ENCODE peak calls at places on chromosomes 6 and 20, in nine cellular contexts. P is Ammon's horn; X is CD8-positive, alpha-beta memory T cell; E is NCI-H2171 treated with DMSO at 0.1 percent for 48 hours; M is stimulated activated CD8-positive, alpha-beta memory T cell treated with anti-CD3 and anti-CD28 coated beads, Interleukin-15, amount 100 ng/mL, for 24 hours; Z is choroid plexus epithelial cell; I is dorsolateral prefrontal cortex; D is activated T-cell treated with anti-CD3 and anti-CD28 coated beads for 48 hours; N is stimulated activated CD4-positive, alpha-beta T cell treated with anti-CD3 and anti-CD28 coated beads, Interleukin-1b, Interleukin-23, amount 100 ng/mL, for 48 hours. L is an unnamed sample.

GRCh38 chr6:110053395-110054240 is 75.5 kb downstream of the GPR6 start:
- DNase-seq in D (no peak), E (peak), P (peak), N (no peak), M (no peak), I (no peak), Z (peak), X (no peak), L (peak)

GRCh38 chr6:127190552-127190951 is 72.1 kb downstream of the RSPO3 start:
- DNase-seq in M (no peak), X (no peak), N (no peak), E (peak), I (no peak), D (no peak), P (no peak), Z (peak), L (peak)

GRCh38 chr6:113375950-113376846 is 480.9 kb upstream of the MARCKS start:
- DNase-seq in E (no peak), P (no peak), D (no peak), Z (peak), M (no peak), I (no peak), X (no peak), N (no peak), L (no peak)

GRCh38 chr6:14149053-14149746 is 31.6 kb downstream of the CD83 start:
- DNase-seq in I (no peak), M (no peak), Z (no peak), D (no peak), X (no peak), P (no peak), N (no peak), E (peak), L (peak)

GRCh38 chr6:152642578-152643375 is 5.6 kb upstream of the SYNE1 start:
- DNase-seq in M (no peak), N (peak), P (peak), D (no peak), I (peak), Z (peak), E (peak), X (peak), L (peak)

GRCh38 chr20:51562027-51562333 is 19.5 kb upstream of the NFATC2 start:
- DNase-seq in X (no peak), N (no peak), E (no peak), Z (peak), I (no peak), M (no peak), D (no peak), P (no peak), L (no peak)

GRCh38 chr6:152089992-152090391 is 282.5 kb downstream of the ESR1 start:
- DNase-seq in P (no peak), D (no peak), N (no peak), X (no peak), E (no peak), I (no peak), M (no peak), Z (peak), L (no peak)

GRCh38 chr6:125194980-125195379 is 41.4 kb downstream of the TPD52L1 start:
- DNase-seq in X (no peak), N (no peak), P (no peak), E (no peak), D (no peak), M (no peak), I (no peak), Z (no peak), L (no peak)

GRCh38 chr6:137970368-137970767 is 103.3 kb downstream of the TNFAIP3 start:
- DNase-seq in N (peak), P (no peak), Z (no peak), E (no peak), D (peak), M (no peak), X (no peak), I (no peak), L (no peak)

GRCh38 chr20:50356962-50357782 is 153.0 kb upstream of the PTPN1 start:
- DNase-seq in X (no peak), E (no peak), Z (no peak), P (no peak), N (no peak), D (no peak), M (no peak), I (no peak), L (no peak)

GRCh38 chr20:24838551-24839530 is 110.2 kb upstream of the CST7 start:
- DNase-seq in Z (peak), P (peak), N (no peak), M (no peak), I (no peak), X (no peak), D (no peak), E (no peak), L (no peak)

GRCh38 chr6:55819811-55820210 is 55.6 kb downstream of the BMP5 start:
- DNase-seq in P (no peak), X (no peak), E (no peak), N (no peak), Z (peak), I (no peak), M (no peak), D (no peak), L (no peak)

GRCh38 chr20:1489764-1490436 is 1.3 kb downstream of the SIRPB2 start:
- DNase-seq in E (no peak), X (no peak), N (no peak), I (no peak), Z (no peak), D (no peak), M (no peak), P (no peak), L (peak)

GRCh38 chr20:41811456-41811855 is 193.3 kb upstream of the CHD6 start:
- DNase-seq in I (no peak), Z (no peak), N (no peak), E (no peak), M (no peak), P (no peak), X (no peak), D (no peak), L (no peak)

GRCh38 chr20:53399592-53400335 is 193.9 kb downstream of the ZNF217 start:
- DNase-seq in N (no peak), I (no peak), P (no peak), X (no peak), M (no peak), D (no peak), E (no peak), Z (no peak), L (no peak)

GRCh38 chr6:28368522-28368921 is 18.8 kb downstream of the ZKSCAN3 start:
- DNase-seq in P (no peak), Z (no peak), N (no peak), I (no peak), D (no peak), M (no peak), X (no peak), E (no peak), L (no peak)

GRCh38 chr6:109869398-109870165 is 108.5 kb upstream of the GPR6 start:
- DNase-seq in X (no peak), M (no peak), P (peak), I (peak), E (no peak), Z (peak), N (no peak), D (no peak), L (peak)

GRCh38 chr20:55174172-55174571 is 698.8 kb downstream of the DOK5 start:
- DNase-seq in P (no peak), M (no peak), E (no peak), I (no peak), X (no peak), N (no peak), D (no peak), Z (no peak), L (no peak)

GRCh38 chr20:5297280-5298004 is 19.3 kb downstream of the PROKR2 start:
- DNase-seq in D (no peak), N (no peak), P (no peak), I (no peak), M (no peak), X (no peak), Z (no peak), E (no peak), L (no peak)

GRCh38 chr20:9051508-9051907 is 17.4 kb upstream of the PLCB4 start:
- DNase-seq in X (no peak), P (no peak), M (no peak), E (no peak), D (no peak), N (no peak), I (no peak), Z (peak), L (no peak)

GRCh38 chr6:105014448-105014847 is 57.5 kb downstream of the LIN28B start:
- DNase-seq in Z (no peak), P (no peak), M (no peak), D (no peak), E (peak), N (no peak), X (no peak), I (no peak), L (no peak)

GRCh38 chr20:17059465-17059864 is 167.4 kb upstream of the PCSK2 start:
- DNase-seq in I (no peak), M (no peak), X (no peak), P (no peak), E (peak), D (no peak), N (no peak), Z (peak), L (no peak)

GRCh38 chr20:19885981-19886665 is 128.1 kb downstream of the RIN2 start:
- DNase-seq in X (no peak), P (peak), N (no peak), D (no peak), I (peak), Z (no peak), M (no peak), E (no peak), L (peak)

GRCh38 chr20:59559863-59560262 is 44.5 kb upstream of the PHACTR3 start:
- DNase-seq in Z (no peak), D (no peak), M (no peak), X (no peak), P (no peak), E (no peak), I (no peak), N (no peak), L (no peak)

GRCh38 chr20:23265226-23265625 is 85.4 kb upstream of the NXT1 start:
- DNase-seq in D (no peak), X (no peak), I (no peak), E (no peak), M (no peak), N (no peak), P (no peak), Z (peak), L (no peak)

GRCh38 chr6:87237804-87238203 is 82.4 kb downstream of the ZNF292 start:
- DNase-seq in X (no peak), E (peak), M (no peak), P (no peak), D (no peak), N (no peak), I (no peak), Z (peak), L (peak)

GRCh38 chr6:132270745-132271414 is 130.4 kb downstream of the MOXD1 start:
- DNase-seq in N (no peak), E (no peak), M (no peak), D (no peak), I (no peak), P (no peak), X (no peak), Z (no peak), L (no peak)

GRCh38 chr6:112061605-112062004 is 7.7 kb downstream of the CCN6 start:
- DNase-seq in D (no peak), X (no peak), E (no peak), I (no peak), Z (peak), P (no peak), N (no peak), M (no peak), L (no peak)

GRCh38 chr6:157233686-157234085 is 89.6 kb downstream of the TMEM242 start:
- DNase-seq in D (no peak), Z (no peak), E (no peak), M (no peak), N (no peak), P (no peak), X (no peak), I (peak), L (no peak)

GRCh38 chr6:17429381-17430061 is 36.1 kb downstream of the CAP2 start:
- DNase-seq in D (no peak), P (no peak), E (peak), I (no peak), N (no peak), X (no peak), Z (peak), M (no peak), L (no peak)

GRCh38 chr20:5031206-5031557 is 29.9 kb upstream of the SLC23A2 start:
- DNase-seq in E (no peak), M (no peak), N (no peak), Z (no peak), I (no peak), X (no peak), D (no peak), P (no peak), L (no peak)

GRCh38 chr6:90645634-90646033 is 58.8 kb upstream of the MAP3K7 start:
- DNase-seq in I (no peak), X (no peak), Z (no peak), M (no peak), N (no peak), D (no peak), P (no peak), E (no peak), L (no peak)

GRCh38 chr6:99613705-99614429 is 7.2 kb downstream of the PRDM13 start:
- DNase-seq in M (no peak), N (no peak), E (peak), X (peak), P (no peak), D (no peak), I (no peak), Z (no peak), L (no peak)

GRCh38 chr20:59320850-59321631 is 20.6 kb downstream of the EDN3 start:
- DNase-seq in M (no peak), X (no peak), D (no peak), P (no peak), N (no peak), I (no peak), Z (no peak), E (no peak), L (no peak)

GRCh38 chr6:90758741-90759140 is 171.9 kb upstream of the MAP3K7 start:
- DNase-seq in Z (no peak), N (no peak), P (no peak), I (no peak), D (no peak), E (no peak), X (no peak), M (no peak), L (no peak)

GRCh38 chr20:63097336-63097831 is 90.6 kb upstream of the BHLHE23 start:
- DNase-seq in Z (no peak), I (peak), E (no peak), X (no peak), N (no peak), P (no peak), D (no peak), M (no peak), L (no peak)

GRCh38 chr6:45445749-45446454 is 68.2 kb upstream of the SUPT3H start:
- DNase-seq in I (no peak), X (peak), Z (peak), N (peak), M (no peak), P (peak), D (peak), E (peak), L (peak)

L was measured in pons.